ENCODE peak calls at places on chromosomes 5 and 9, in six cellular contexts. R is adrenal gland, A is fibroblast of pulmonary artery, H is dorsolateral prefrontal cortex, M is spleen, T is RWPE2. B is an unnamed sample.

GRCh38 chr9:93813687-93814560 is 141.2 kb downstream of the BARX1 start:
- DNase-seq in M (peak; percentile 48), H (no peak), T (no peak), R (no peak), A (no peak), B (no peak)

GRCh38 chr5:68449380-68449779 is 233.8 kb downstream of the PIK3R1 start:
- DNase-seq in H (no peak), T (no peak), R (peak; percentile 68), M (no peak), A (no peak), B (no peak)

GRCh38 chr5:131229623-131230022 is 34.2 kb upstream of the CDC42SE2 start:
- DNase-seq in T (no peak), M (no peak), A (no peak), R (no peak), H (no peak), B (no peak)

GRCh38 chr5:179668404-179668803 is 12.4 kb downstream of the CBY3 start:
- DNase-seq in M (no peak), T (no peak), A (peak; percentile 66), R (peak; percentile 36), H (no peak), B (no peak)

GRCh38 chr9:78958887-78959286 is 612.9 kb upstream of the TLE4 start:
- DNase-seq in A (no peak), M (no peak), T (no peak), R (no peak), H (no peak), B (no peak)

GRCh38 chr5:138910546-138911185 is 35.5 kb upstream of the LRRTM2 start:
- DNase-seq in M (no peak), A (no peak), H (no peak), R (no peak), T (no peak), B (no peak)

GRCh38 chr9:37026085-37026935 is 7.8 kb downstream of the PAX5 start:
- DNase-seq in A (no peak), M (peak; percentile 78), T (no peak), H (no peak), R (no peak), B (no peak)

GRCh38 chr9:94086468-94086867 is 2.2 kb downstream of the PTPDC1 start:
- DNase-seq in R (no peak), T (no peak), H (no peak), A (peak; percentile 82), M (no peak), B (no peak)

GRCh38 chr5:173885481-173886010 is 2.6 kb upstream of the CPEB4 start:
- DNase-seq in A (peak; percentile 38), H (no peak), M (no peak), R (no peak), T (no peak), B (no peak)

GRCh38 chr9:114155263-114155966 is at the start of gene COL27A1:
- DNase-seq in M (peak; percentile 93), H (peak; percentile 68), T (no peak), R (peak; percentile 85), A (peak; percentile 78), B (peak; percentile 89)

GRCh38 chr9:134324359-134325095 is 1.7 kb upstream of the RXRA start:
- DNase-seq in H (no peak), A (no peak), M (peak; percentile 82), R (peak; percentile 18), T (no peak), B (no peak)

GRCh38 chr9:137150485-137151060 is 11.6 kb downstream of the GRIN1 start:
- DNase-seq in R (no peak), T (no peak), H (no peak), A (no peak), M (no peak), B (no peak)

GRCh38 chr9:114898741-114899140 is 31.6 kb downstream of the TNFSF8 start:
- DNase-seq in R (peak; percentile 18), H (no peak), A (no peak), M (peak; percentile 93), T (no peak), B (no peak)

GRCh38 chr5:123964916-123965315 is 452.9 kb downstream of the CSNK1G3 start:
- DNase-seq in R (no peak), H (no peak), T (no peak), M (no peak), A (no peak), B (no peak)

GRCh38 chr5:125409496-125410351 is 663.3 kb upstream of the ZNF608 start:
- DNase-seq in A (no peak), R (no peak), H (no peak), T (no peak), M (no peak), B (no peak)

GRCh38 chr9:12875216-12875615 is 100.4 kb downstream of the LURAP1L start:
- DNase-seq in T (no peak), A (no peak), H (no peak), M (no peak), R (no peak), B (no peak)

GRCh38 chr9:17171309-17172094 is 36.7 kb downstream of the CNTLN start:
- DNase-seq in A (no peak), M (no peak), T (no peak), H (no peak), R (no peak), B (no peak)
- TF ChIP-seq CTCF in A (no peak), M (no peak), T (no peak), H (no peak), R (no peak), B (no peak)

DNA sequence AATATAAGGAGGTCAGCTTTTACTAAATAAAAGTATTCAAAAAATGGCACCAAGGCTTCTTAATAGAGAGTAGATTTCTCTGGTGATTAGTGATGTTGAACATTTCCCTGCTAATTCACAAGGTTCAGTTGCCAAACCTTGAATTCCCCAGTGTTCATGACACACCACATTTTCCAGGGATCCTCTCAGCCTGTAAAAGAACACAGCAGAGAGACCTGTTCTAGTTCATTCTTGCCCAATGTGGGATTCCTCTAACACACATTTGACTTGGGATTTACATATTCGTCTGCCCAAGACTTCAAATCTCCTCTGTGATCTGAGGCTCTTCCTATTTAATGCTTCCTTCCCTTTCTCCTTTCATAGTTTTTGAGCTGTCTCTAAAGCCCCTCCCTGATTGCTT is 273.2 kb upstream of the CDH9 start:
- DNase-seq in R (no peak), T (no peak), A (peak; percentile 31), M (no peak), H (no peak), B (no peak)
- TF ChIP-seq CTCF in R (no peak), T (no peak), A (no peak), M (no peak), H (no peak), B (no peak)

DNA sequence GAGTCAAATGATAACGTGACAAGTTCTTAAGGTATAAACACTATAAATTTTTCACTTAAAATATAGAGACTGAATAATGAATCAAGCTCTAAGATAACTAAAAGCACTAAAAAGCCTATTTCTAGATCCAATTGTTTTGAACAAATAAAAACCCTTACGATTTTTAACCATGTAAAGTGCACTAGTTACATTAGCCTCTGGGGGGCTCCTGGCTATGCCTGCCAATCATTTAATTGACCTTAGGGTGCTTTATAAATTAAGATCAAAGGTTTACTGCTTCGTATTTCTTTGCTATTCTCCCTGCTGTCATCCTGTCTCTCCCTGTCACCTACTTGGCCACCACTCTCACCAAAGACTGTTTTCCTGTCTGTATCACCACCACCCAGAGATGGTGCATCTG is 133.4 kb downstream of the ESM1 start:
- DNase-seq in T (no peak), H (no peak), A (no peak), R (no peak), M (no peak), B (no peak)
- TF ChIP-seq CTCF in T (peak; percentile 19), H (no peak), A (peak; percentile 16), R (no peak), M (no peak), B (no peak)

DNA sequence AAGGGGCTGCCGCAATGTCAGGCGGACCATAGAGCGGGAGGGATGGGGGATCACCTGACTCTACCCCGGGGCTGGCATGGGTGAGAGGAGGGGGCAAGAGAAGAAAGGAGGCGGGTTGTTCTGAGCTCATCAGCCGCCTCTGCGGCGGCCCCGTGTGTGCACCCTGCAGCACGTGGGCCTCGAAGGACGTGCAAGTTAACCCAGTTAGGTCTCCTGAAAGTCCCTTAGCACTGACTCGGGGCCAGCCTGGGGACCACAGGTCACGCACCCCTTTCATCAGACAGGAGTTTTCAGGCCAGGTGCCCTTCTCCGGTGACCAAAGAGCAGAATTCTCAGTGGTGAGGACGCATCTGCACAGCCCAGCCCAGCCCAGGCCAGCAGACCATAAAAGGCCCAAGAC is 58.0 kb downstream of the UBE2QL1 start:
- DNase-seq in T (no peak), M (no peak), H (no peak), A (no peak), R (no peak), B (no peak)
- TF ChIP-seq CTCF in T (no peak), M (no peak), H (no peak), A (no peak), R (no peak), B (no peak)

B was measured in Calu3.